ENCODE peak calls at places on chromosomes 2 and 18, in ten cellular contexts. E is NCI-H2029 treated with DMSO at 0.1 percent for 48 hours, B is HEK293T, L is heart left ventricle, H is T-helper 1 cell, F is GM12865, A is SHP77, X is fibroblast of lung, Y is H9, G is M059J. M is an unnamed sample.

GRCh38 chr2:163345795-163346573 is 389.8 kb downstream of the FIGN start:
- DNase-seq in H (no peak), L (no peak), E (peak), X (peak), Y (no peak), B (peak), A (peak), F (peak), G (peak), M (peak)

GRCh38 chr2:66488946-66489345 is 54.0 kb downstream of the MEIS1 start:
- DNase-seq in X (no peak), H (no peak), Y (no peak), G (no peak), B (no peak), F (no peak), A (no peak), L (no peak), E (peak), M (no peak)

GRCh38 chr2:68023904-68024303 is 38.9 kb downstream of the C1D start:
- DNase-seq in A (no peak), B (no peak), G (no peak), E (no peak), Y (no peak), F (no peak), H (no peak), X (no peak), L (no peak), M (no peak)

GRCh38 chr2:191359186-191359585 is 114.0 kb downstream of the MYO1B start:
- DNase-seq in X (peak), A (no peak), F (no peak), B (no peak), E (no peak), G (no peak), H (no peak), Y (no peak), L (no peak), M (no peak)

GRCh38 chr2:135664623-135665068 is 77.0 kb upstream of the UBXN4 start:
- DNase-seq in L (no peak), E (no peak), H (no peak), A (no peak), X (no peak), F (peak), G (peak), Y (no peak), B (no peak), M (no peak)

GRCh38 chr2:181891966-181892794 is 650 bp downstream of the ITPRID2 start:
- DNase-seq in X (peak), G (peak), A (peak), B (peak), E (peak), L (peak), F (peak), H (peak), Y (peak), M (peak)

GRCh38 chr2:43228341-43228751 is 1.9 kb upstream of the ZFP36L2 start:
- DNase-seq in H (no peak), E (no peak), A (no peak), G (no peak), B (no peak), L (no peak), Y (no peak), X (peak), F (peak), M (no peak)

GRCh38 chr18:72675394-72675793 is 131.3 kb upstream of the CBLN2 start:
- DNase-seq in Y (peak), A (no peak), H (no peak), F (peak), B (no peak), X (no peak), E (no peak), G (peak), L (no peak), M (no peak)

GRCh38 chr18:56637897-56638231 is 528 bp downstream of the TXNL1 start:
- DNase-seq in A (no peak), G (no peak), F (no peak), X (peak), E (no peak), B (no peak), H (no peak), L (no peak), Y (no peak), M (peak)

GRCh38 chr2:241509408-241509784 is 1.0 kb upstream of the STK25 start:
- DNase-seq in L (no peak), A (no peak), E (no peak), X (no peak), G (no peak), B (no peak), F (no peak), H (no peak), Y (no peak), M (no peak)

GRCh38 chr2:174952607-174953006 is 52.6 kb downstream of the CHN1 start:
- DNase-seq in A (peak), Y (no peak), E (peak), G (no peak), F (no peak), L (no peak), B (no peak), X (peak), H (no peak), M (no peak)

GRCh38 chr2:205680903-205681302 is 1.4 kb upstream of the NRP2 start:
- DNase-seq in B (no peak), H (no peak), X (no peak), E (no peak), A (no peak), F (no peak), L (no peak), Y (no peak), G (no peak), M (no peak)

GRCh38 chr18:11885278-11885991 is 22.7 kb downstream of the MPPE1 start:
- DNase-seq in G (no peak), F (no peak), L (no peak), X (no peak), E (no peak), B (no peak), A (no peak), Y (no peak), H (no peak), M (no peak)

GRCh38 chr2:224263571-224264043 is 138.3 kb downstream of the FAM124B start:
- DNase-seq in X (peak), Y (no peak), G (peak), H (no peak), E (no peak), B (no peak), L (no peak), F (no peak), A (no peak), M (no peak)

GRCh38 chr2:167212054-167212648 is 323.9 kb downstream of the XIRP2 start:
- DNase-seq in F (peak), Y (no peak), E (peak), B (peak), L (no peak), G (peak), H (no peak), A (peak), X (peak), M (peak)

GRCh38 chr18:30889582-30890301 is 152.8 kb downstream of the DSC3 start:
- DNase-seq in B (peak), F (peak), G (no peak), H (no peak), X (peak), L (no peak), E (no peak), A (peak), Y (peak), M (peak)

GRCh38 chr2:241494311-241494908 is 14.0 kb downstream of the STK25 start:
- DNase-seq in A (no peak), X (no peak), B (no peak), L (no peak), E (no peak), F (no peak), Y (no peak), H (no peak), G (no peak), M (no peak)

GRCh38 chr2:127656569-127657231 is 10.7 kb downstream of the GPR17 start:
- DNase-seq in F (no peak), B (no peak), X (no peak), G (no peak), H (no peak), A (no peak), L (peak), E (no peak), Y (no peak), M (no peak)

GRCh38 chr2:60383421-60384117 is 169.9 kb downstream of the BCL11A start:
- DNase-seq in H (no peak), L (no peak), F (no peak), Y (no peak), A (no peak), B (no peak), E (no peak), X (no peak), G (no peak), M (no peak)

GRCh38 chr2:508121-508520 is 169.1 kb downstream of the TMEM18 start:
- DNase-seq in A (no peak), F (no peak), Y (no peak), L (no peak), G (no peak), E (no peak), X (no peak), H (no peak), B (no peak), M (no peak)

GRCh38 chr2:141611143-141611571 is 519.7 kb downstream of the LRP1B start:
- DNase-seq in A (no peak), L (no peak), Y (no peak), X (peak), H (no peak), B (no peak), E (no peak), G (no peak), F (no peak), M (peak)

GRCh38 chr18:65257157-65257556 is 493.7 kb upstream of the CDH7 start:
- DNase-seq in X (no peak), A (no peak), H (no peak), B (no peak), G (no peak), L (no peak), E (no peak), F (no peak), Y (peak), M (peak)

GRCh38 chr2:197889041-197889440 is 84.6 kb downstream of the PLCL1 start:
- DNase-seq in L (no peak), H (no peak), Y (no peak), E (no peak), A (no peak), F (peak), X (peak), G (no peak), B (no peak), M (peak)

GRCh38 chr18:45745817-45746461 is 22.0 kb downstream of the SLC14A1 start:
- DNase-seq in Y (no peak), G (no peak), F (no peak), L (peak), X (no peak), H (no peak), A (no peak), B (no peak), E (no peak), M (peak)

GRCh38 chr18:63553117-63553516 is 10.9 kb downstream of the SERPINB12 start:
- DNase-seq in H (no peak), Y (no peak), F (no peak), E (no peak), X (peak), A (no peak), B (no peak), L (no peak), G (peak), M (peak)

GRCh38 chr2:38997784-38998183 is 108.1 kb downstream of the ARHGEF33 start:
- DNase-seq in L (no peak), A (no peak), E (no peak), F (no peak), X (peak), G (peak), Y (no peak), B (no peak), H (no peak), M (peak)

GRCh38 chr2:224098473-224098872 is 59.4 kb upstream of the SERPINE2 start:
- DNase-seq in F (no peak), X (peak), Y (no peak), G (no peak), A (no peak), L (peak), B (no peak), E (no peak), H (no peak), M (peak)

GRCh38 chr2:201118957-201119848 is 3.2 kb downstream of the CFLAR start:
- DNase-seq in F (peak), Y (no peak), A (no peak), G (peak), L (no peak), X (peak), H (no peak), E (no peak), B (peak), M (peak)

GRCh38 chr18:46152808-46153617 is 48.8 kb downstream of the HAUS1 start:
- DNase-seq in L (no peak), F (no peak), H (no peak), B (no peak), G (peak), E (peak), A (no peak), X (no peak), Y (peak), M (no peak)

GRCh38 chr2:60882971-60883753 is 1.8 kb downstream of the REL start:
- DNase-seq in G (peak), X (peak), H (no peak), Y (no peak), A (no peak), L (no peak), E (no peak), F (peak), B (no peak), M (peak)

GRCh38 chr18:77062518-77063003 is 70.0 kb downstream of the MBP start:
- DNase-seq in Y (no peak), A (no peak), L (no peak), X (peak), B (no peak), G (no peak), E (peak), H (no peak), F (peak), M (no peak)

GRCh38 chr18:62607708-62608428 is 85.0 kb downstream of the ZCCHC2 start:
- DNase-seq in L (no peak), E (no peak), G (no peak), A (no peak), X (no peak), B (no peak), F (no peak), H (no peak), Y (no peak), M (no peak)

M was measured in A673.